ENCODE peak calls at places on chromosomes 2 and 18, in eight cellular contexts. F is HCT116; J is CD4-positive, alpha-beta T cell; R is mucosa of descending colon; O is RWPE1; Z is NB4; Y is fibroblast of lung; M is type B pancreatic cell. X is an unnamed sample.

GRCh38 chr2:39996653-39997080 is 217.6 kb upstream of the THUMPD2 start:
- DNase-seq in R (no peak), J (no peak), M (no peak), O (peak), Y (peak), F (peak), Z (peak), X (no peak)

GRCh38 chr2:240932001-240932723 is 26.0 kb downstream of the CROCC2 start:
- DNase-seq in Y (no peak), F (no peak), M (no peak), R (no peak), Z (no peak), O (no peak), J (peak), X (peak)

GRCh38 chr2:168456526-168457176 is 579 bp downstream of the CERS6 start:
- DNase-seq in O (peak), Z (peak), F (no peak), M (peak), R (peak), Y (no peak), J (peak), X (peak)

GRCh38 chr2:217489145-217489960 is 513.4 kb downstream of the TNS1 start:
- DNase-seq in M (no peak), O (peak), Y (no peak), Z (no peak), R (no peak), J (no peak), F (no peak), X (no peak)

GRCh38 chr2:140586379-140586778 is 1544.4 kb downstream of the LRP1B start:
- DNase-seq in F (peak), O (peak), J (no peak), R (peak), Y (peak), Z (peak), M (no peak), X (peak)

GRCh38 chr18:44679912-44680270 is 797 bp upstream of the SETBP1 start:
- DNase-seq in Z (no peak), O (peak), M (no peak), F (no peak), J (no peak), R (peak), Y (peak), X (peak)

GRCh38 chr2:37656512-37657423 is 14.7 kb downstream of the CDC42EP3 start:
- DNase-seq in O (no peak), Y (no peak), Z (no peak), F (no peak), R (no peak), J (no peak), M (no peak), X (no peak)

GRCh38 chr2:237459226-237459625 is 27.8 kb upstream of the MLPH start:
- DNase-seq in R (no peak), M (no peak), F (no peak), Z (no peak), Y (peak), J (no peak), O (no peak), X (no peak)

GRCh38 chr2:127614246-127614645 is 31.7 kb upstream of the GPR17 start:
- DNase-seq in Y (no peak), O (no peak), J (no peak), F (no peak), R (no peak), Z (no peak), M (peak), X (peak)

GRCh38 chr2:205892141-205893064 is 193.6 kb downstream of the INO80D start:
- DNase-seq in R (no peak), O (peak), Y (peak), F (no peak), M (no peak), J (no peak), Z (no peak), X (no peak)

GRCh38 chr2:41853427-41854191 is 194.2 kb upstream of the PKDCC start:
- DNase-seq in Z (peak), Y (peak), R (peak), F (peak), O (peak), M (no peak), J (no peak), X (peak)

GRCh38 chr2:232581725-232582124 is 31.2 kb downstream of the EIF4E2 start:
- DNase-seq in Z (no peak), R (no peak), J (no peak), M (no peak), O (no peak), F (no peak), Y (no peak), X (no peak)

GRCh38 chr18:10927290-10927979 is 221.9 kb downstream of the PIEZO2 start:
- DNase-seq in Y (peak), Z (no peak), J (no peak), M (no peak), O (no peak), F (no peak), R (no peak), X (no peak)

GRCh38 chr18:34707670-34708069 is 2.4 kb upstream of the DTNA start:
- DNase-seq in O (peak), Z (no peak), J (no peak), Y (peak), F (peak), R (peak), M (no peak), X (no peak)

DNA sequence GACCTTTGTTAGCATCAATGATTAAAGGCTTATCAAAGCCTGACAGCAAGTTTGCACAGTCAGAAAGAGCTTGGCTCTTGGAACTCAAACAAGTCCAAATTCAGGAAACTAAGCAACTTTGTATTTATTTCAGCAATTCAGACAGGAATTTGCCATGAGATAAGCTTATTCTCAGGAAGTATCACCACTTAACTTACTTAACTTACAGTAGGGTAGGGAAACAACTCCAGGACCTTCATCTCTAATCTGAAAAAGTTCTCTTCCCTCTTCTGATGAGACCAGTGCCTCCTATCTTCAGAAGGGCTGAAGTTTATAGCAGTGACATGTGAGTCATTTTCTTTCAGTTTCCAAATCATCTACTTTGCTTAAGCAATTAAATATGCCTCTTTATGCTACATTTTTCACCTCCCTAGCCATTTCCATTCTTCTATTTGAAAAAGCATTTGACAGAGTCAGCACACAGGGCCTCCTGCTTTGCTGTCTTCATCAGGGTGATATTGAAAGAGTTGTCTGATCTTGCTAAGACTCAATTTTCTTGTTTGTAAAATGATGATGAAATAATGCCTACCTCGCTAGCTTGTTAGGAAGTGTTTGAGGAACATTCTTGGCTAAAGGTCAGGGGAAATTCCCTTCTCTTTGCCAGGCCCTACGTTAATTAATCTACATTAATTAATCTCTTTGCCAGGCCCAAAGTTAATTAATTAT is 389.4 kb downstream of the RND3 start:
- DNase-seq in O (no peak), R (no peak), Y (peak), M (no peak), J (no peak), F (no peak), Z (no peak), X (no peak)
- TF ChIP-seq CTCF in O (no peak), R (no peak), Y (peak), M (no peak), J (no peak), F (no peak), Z (no peak), X (no peak)

GRCh38 chr2:95316466-95317122 is 19.4 kb downstream of the KCNIP3 start:
- DNase-seq in R (no peak), Z (peak), O (no peak), Y (peak), F (no peak), M (no peak), J (no peak), X (no peak)
- TF ChIP-seq CTCF in R (no peak), Z (no peak), O (no peak), Y (no peak), F (no peak), M (no peak), J (no peak), X (no peak)

GRCh38 chr2:111697560-111697959 is 186.4 kb downstream of the ANAPC1 start:
- DNase-seq in O (no peak), M (no peak), R (peak), F (no peak), Z (peak), Y (no peak), J (no peak), X (no peak)

GRCh38 chr2:111701798-111702118 is 182.2 kb downstream of the ANAPC1 start:
- DNase-seq in F (no peak), R (no peak), M (peak), O (no peak), J (no peak), Z (no peak), Y (no peak), X (no peak)

GRCh38 chr2:111698089-111698488 is 185.9 kb downstream of the ANAPC1 start:
- DNase-seq in O (no peak), J (no peak), M (no peak), Z (no peak), R (no peak), Y (no peak), F (no peak), X (no peak)

GRCh38 chr2:111701266-111701665 is 182.7 kb downstream of the ANAPC1 start:
- DNase-seq in Y (no peak), Z (no peak), M (no peak), O (no peak), R (no peak), F (no peak), J (no peak), X (no peak)

GRCh38 chr2:111698743-111699554 is 185.0 kb downstream of the ANAPC1 start:
- DNase-seq in M (no peak), F (peak), Z (peak), R (peak), Y (peak), J (peak), O (peak), X (no peak)
- TF ChIP-seq CTCF in M (peak), F (no peak), Z (no peak), R (no peak), Y (peak), J (no peak), O (peak), X (peak)

DNA sequence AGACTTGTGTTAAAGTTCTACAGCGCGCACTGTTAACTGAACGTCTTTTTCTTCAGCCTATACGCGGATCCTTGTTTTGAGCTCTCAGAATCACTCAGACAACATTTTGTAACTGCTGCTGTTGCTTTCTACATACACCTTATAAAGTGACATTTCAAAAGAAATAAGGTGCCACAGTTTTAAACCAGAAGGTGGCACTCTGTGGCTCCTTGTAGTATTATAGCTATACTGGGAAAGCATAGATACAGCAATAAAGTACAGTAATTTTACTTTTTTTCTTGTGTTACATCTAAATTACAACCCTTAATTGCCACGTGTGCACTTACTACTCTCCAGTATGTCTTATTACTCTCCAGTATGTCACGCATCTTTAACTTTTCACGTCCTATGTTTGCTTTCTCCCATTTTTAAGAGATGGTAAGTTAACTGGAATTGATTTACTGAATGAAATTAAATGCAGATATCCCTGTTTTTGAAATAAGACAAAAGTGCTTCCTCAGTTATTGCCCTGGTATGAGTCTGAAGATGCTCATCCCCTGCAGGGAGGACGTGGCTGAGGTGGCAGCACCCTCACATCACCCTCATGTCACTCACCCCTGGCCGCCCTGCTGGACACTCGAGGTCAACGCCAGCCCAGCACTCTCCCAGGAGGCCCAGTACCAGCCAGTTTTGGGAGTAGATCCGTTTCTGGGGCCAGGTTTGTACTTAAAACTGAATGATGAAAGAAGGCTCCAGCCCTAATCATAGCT is 37.8 kb downstream of the GORASP2 start:
- DNase-seq in O (no peak), J (no peak), R (no peak), Z (peak), Y (no peak), F (no peak), M (no peak), X (peak)
- TF ChIP-seq CTCF in O (no peak), J (peak), R (no peak), Z (peak), Y (no peak), F (peak), M (peak), X (peak)

DNA sequence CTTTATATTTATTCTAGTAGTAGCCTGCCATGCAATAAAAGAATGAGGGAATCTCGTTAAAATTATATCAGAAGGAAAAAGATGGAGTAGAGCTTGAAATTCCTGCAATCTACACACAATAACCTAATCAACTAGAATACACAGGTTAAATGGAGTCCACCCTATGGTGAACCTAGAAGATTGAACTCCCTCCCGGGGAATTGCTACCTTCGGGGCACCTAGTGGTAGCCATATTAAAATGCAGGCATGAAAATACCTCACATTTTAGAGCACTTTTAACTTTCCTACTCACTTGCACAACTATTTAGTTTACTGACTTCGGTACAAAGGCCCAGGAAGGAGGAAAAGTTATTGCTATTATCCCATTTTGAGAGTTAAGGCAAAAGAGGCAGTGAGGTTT is 174.5 kb downstream of the SS18 start:
- DNase-seq in Z (no peak), J (no peak), F (no peak), R (no peak), Y (no peak), M (no peak), O (no peak), X (no peak)
- TF ChIP-seq CTCF in Z (no peak), J (no peak), F (no peak), R (no peak), Y (no peak), M (peak), O (no peak), X (no peak)

GRCh38 chr18:48540329-48541025 is 1.6 kb downstream of the CTIF start:
- DNase-seq in J (peak), F (no peak), Y (peak), O (peak), M (peak), R (peak), Z (peak), X (peak)
- TF ChIP-seq CTCF in J (no peak), F (no peak), Y (no peak), O (no peak), M (peak), R (no peak), Z (no peak), X (peak)

GRCh38 chr2:182649316-182649715 is 66.7 kb upstream of the DNAJC10 start:
- DNase-seq in O (peak), Z (peak), Y (peak), R (peak), M (no peak), J (no peak), F (peak), X (peak)

GRCh38 chr2:182652326-182652725 is 63.7 kb upstream of the DNAJC10 start:
- DNase-seq in J (no peak), Y (no peak), F (no peak), Z (no peak), M (no peak), O (no peak), R (no peak), X (no peak)

GRCh38 chr2:182647499-182647787 is 68.6 kb upstream of the DNAJC10 start:
- DNase-seq in Y (no peak), M (no peak), R (no peak), Z (no peak), O (no peak), J (no peak), F (no peak), X (no peak)

GRCh38 chr2:182646763-182647498 is 69.1 kb upstream of the DNAJC10 start:
- DNase-seq in M (no peak), O (no peak), R (no peak), F (no peak), Y (no peak), J (no peak), Z (no peak), X (no peak)

DNA sequence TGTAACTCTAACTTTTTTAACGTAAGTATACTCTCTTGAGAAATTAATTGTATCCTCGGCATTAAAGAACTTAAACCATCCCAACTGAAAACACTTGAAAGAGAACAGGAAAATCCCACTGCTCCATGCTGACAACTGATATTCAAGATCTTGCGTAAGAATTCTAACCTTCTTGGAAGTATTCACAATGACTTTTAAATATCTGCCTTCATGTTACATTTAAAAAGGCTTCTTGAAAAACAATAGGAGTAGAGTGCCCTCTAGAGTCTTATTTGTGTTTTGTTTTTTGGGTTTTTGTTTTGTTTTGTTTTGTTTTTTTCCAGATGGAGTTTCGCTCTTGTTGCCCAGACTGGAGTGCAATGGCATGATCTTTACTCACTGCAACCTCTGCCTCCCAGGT is 65.4 kb upstream of the DNAJC10 start:
- DNase-seq in O (peak), Y (peak), J (no peak), F (peak), R (no peak), Z (peak), M (no peak), X (no peak)
- TF ChIP-seq CTCF in O (peak), Y (no peak), J (peak), F (peak), R (no peak), Z (no peak), M (peak), X (no peak)

X was measured in WERI-Rb-1.